ENCODE peak calls at places on chromosomes 16 and 17, in seven cellular contexts. C is stomach, I is heart left ventricle, L is endothelial cell, R is neural progenitor cell, V is WTC11, F is fibroblast of mammary gland. O is an unnamed sample.

GRCh38 chr17:44971776-44972483 is 3.8 kb upstream of the C1QL1 start:
- DNase-seq in I (no peak), F (peak), C (no peak), V (peak), R (no peak), L (no peak), O (no peak)

GRCh38 chr16:2282262-2282661 is 14.3 kb upstream of the RNPS1 start:
- DNase-seq in V (no peak), I (no peak), R (no peak), F (no peak), C (no peak), L (no peak), O (no peak)

GRCh38 chr17:49748791-49749190 is 15.1 kb downstream of the FAM117A start:
- DNase-seq in R (no peak), F (no peak), L (no peak), V (no peak), I (no peak), C (no peak), O (peak)

GRCh38 chr17:35297666-35298065 is 54.8 kb downstream of the SLFN5 start:
- DNase-seq in F (peak), I (no peak), C (no peak), R (no peak), V (no peak), L (no peak), O (no peak)

GRCh38 chr17:68195667-68196393 is 52.0 kb upstream of the AMZ2 start:
- DNase-seq in C (no peak), F (no peak), R (peak), L (peak), V (peak), I (peak), O (no peak)

GRCh38 chr16:60655514-60656153 is 1380.6 kb downstream of the CDH8 start:
- DNase-seq in F (no peak), V (no peak), C (no peak), R (no peak), L (no peak), I (no peak), O (no peak)

GRCh38 chr16:87842209-87842869 is 27.0 kb downstream of the SLC7A5 start:
- DNase-seq in V (no peak), F (no peak), R (no peak), C (no peak), L (no peak), I (no peak), O (no peak)

GRCh38 chr17:38361700-38362465 is 10.2 kb downstream of the SOCS7 start:
- DNase-seq in V (no peak), L (no peak), R (no peak), F (no peak), C (no peak), I (no peak), O (no peak)

GRCh38 chr17:3659541-3660111 is 8.8 kb downstream of the TAX1BP3 start:
- DNase-seq in C (peak), R (no peak), F (peak), V (no peak), L (no peak), I (peak), O (no peak)

GRCh38 chr17:50186661-50187402 is 14.6 kb downstream of the COL1A1 start:
- DNase-seq in R (no peak), F (peak), C (no peak), I (no peak), V (no peak), L (no peak), O (no peak)

GRCh38 chr17:16003841-16004240 is 4.2 kb downstream of the TTC19 start:
- DNase-seq in L (no peak), C (no peak), R (no peak), F (no peak), I (no peak), V (no peak), O (no peak)
- TF ChIP-seq CTCF in L (no peak), C (no peak), R (no peak), F (no peak), I (no peak), V (no peak), O (no peak)

GRCh38 chr17:10613775-10614513 is 43.2 kb downstream of the MYH3 start:
- DNase-seq in L (no peak), F (peak), I (no peak), V (no peak), C (no peak), R (no peak), O (no peak)

GRCh38 chr17:10616502-10617119 is 40.5 kb downstream of the MYH3 start:
- DNase-seq in I (peak), R (peak), L (peak), C (peak), F (peak), V (peak), O (peak)

GRCh38 chr17:10612957-10613744 is 44.0 kb downstream of the MYH3 start:
- DNase-seq in C (no peak), I (no peak), L (no peak), R (no peak), F (peak), V (no peak), O (no peak)

GRCh38 chr17:10617120-10617505 is 40.0 kb downstream of the MYH3 start:
- DNase-seq in L (no peak), I (no peak), V (no peak), F (no peak), C (no peak), R (no peak), O (no peak)

GRCh38 chr17:10614536-10615155 is 42.5 kb downstream of the MYH3 start:
- DNase-seq in V (peak), F (peak), C (no peak), R (peak), L (peak), I (no peak), O (no peak)
- TF ChIP-seq CTCF in V (peak), F (peak), C (peak), R (peak), L (peak), I (peak), O (peak)

GRCh38 chr17:75366432-75366831 is 39.0 kb downstream of the GRB2 start:
- DNase-seq in L (no peak), F (no peak), V (no peak), R (no peak), C (no peak), I (no peak), O (no peak)

GRCh38 chr17:75365009-75365930 is 40.2 kb downstream of the GRB2 start:
- DNase-seq in V (no peak), L (no peak), F (no peak), C (no peak), I (no peak), R (peak), O (no peak)

GRCh38 chr17:75361996-75362395 is 43.5 kb downstream of the GRB2 start:
- DNase-seq in F (no peak), R (no peak), C (no peak), L (no peak), V (no peak), I (no peak), O (no peak)

GRCh38 chr17:75365931-75366275 is 39.6 kb downstream of the GRB2 start:
- DNase-seq in V (no peak), F (no peak), C (no peak), L (no peak), R (no peak), I (no peak), O (no peak)

GRCh38 chr17:75364078-75364477 is 41.4 kb downstream of the GRB2 start:
- DNase-seq in I (no peak), R (no peak), V (no peak), L (no peak), F (peak), C (no peak), O (no peak)
- TF ChIP-seq CTCF in I (no peak), R (no peak), V (no peak), L (no peak), F (no peak), C (no peak), O (no peak)

GRCh38 chr16:9820481-9821246 is 361.6 kb downstream of the GRIN2A start:
- DNase-seq in V (peak), I (no peak), R (peak), F (no peak), C (no peak), L (peak), O (no peak)
- TF ChIP-seq CTCF in V (no peak), I (no peak), R (peak), F (no peak), C (no peak), L (no peak), O (no peak)